ENCODE peak calls at places on chromosomes 13 and 19, in nine cellular contexts. W, O, H, F, Q, U, Z, M and G are unnamed samples.
A peak's percentile ranks its signal among the peaks of the same experiment; 100 is the strongest.

GRCh38 chr13:23609414-23610186 is 39.4 kb downstream of the TNFRSF19 start:
- DNase-seq in W (peak; percentile 40), O (no peak), H (peak; percentile 57), F (peak; percentile 28), Q (no peak), U (no peak), Z (peak; percentile 67), M (peak; percentile 27), G (no peak)

GRCh38 chr13:29513981-29514719 is 81.3 kb downstream of the SLC7A1 start:
- DNase-seq in W (no peak), O (no peak), H (no peak), F (no peak), Q (no peak), U (no peak), Z (no peak), M (no peak), G (no peak)

GRCh38 chr19:58252102-58252685 is 23.5 kb downstream of the ZNF544 start:
- DNase-seq in W (no peak), O (no peak), H (no peak), F (no peak), Q (peak; percentile 44), U (no peak), Z (no peak), M (no peak), G (no peak)

GRCh38 chr19:343451-343931 is 1.1 kb downstream of the MIER2 start:
- DNase-seq in W (no peak), O (no peak), H (no peak), F (no peak), Q (peak; percentile 44), U (peak; percentile 41), Z (peak; percentile 7), M (no peak), G (no peak)

GRCh38 chr13:112106467-112107141 is 39.7 kb downstream of the SOX1 start:
- DNase-seq in W (no peak), O (no peak), H (no peak), F (no peak), Q (no peak), U (no peak), Z (no peak), M (no peak), G (no peak)

GRCh38 chr19:2045501-2046045 is 5.5 kb downstream of the MKNK2 start:
- DNase-seq in W (no peak), O (no peak), H (no peak), F (no peak), Q (no peak), U (no peak), Z (no peak), M (peak; percentile 7), G (no peak)

GRCh38 chr19:11111117-11111770 is 22.0 kb downstream of the LDLR start:
- DNase-seq in W (no peak), O (no peak), H (no peak), F (no peak), Q (no peak), U (no peak), Z (no peak), M (no peak), G (no peak)

GRCh38 chr13:73835138-73835721 is 299.0 kb downstream of the KLF12 start:
- DNase-seq in W (no peak), O (no peak), H (no peak), F (no peak), Q (peak; percentile 61), U (peak; percentile 37), Z (peak; percentile 62), M (peak; percentile 52), G (peak; percentile 36)

GRCh38 chr19:18419699-18420460 is 682 bp downstream of the SSBP4 start:
- DNase-seq in W (no peak), O (no peak), H (peak; percentile 59), F (no peak), Q (no peak), U (no peak), Z (no peak), M (peak; percentile 55), G (peak; percentile 65)

GRCh38 chr13:107883561-107884175 is 331.7 kb downstream of the LIG4 start:
- DNase-seq in W (no peak), O (no peak), H (no peak), F (no peak), Q (peak; percentile 27), U (no peak), Z (peak; percentile 41), M (no peak), G (no peak)

GRCh38 chr19:57903298-57904174 is 12.9 kb downstream of the ZNF417 start:
- DNase-seq in W (no peak), O (no peak), H (no peak), F (no peak), Q (peak; percentile 24), U (peak; percentile 16), Z (peak; percentile 71), M (peak; percentile 11), G (no peak)

GRCh38 chr13:37163626-37164365 is 58.3 kb upstream of the CSNK1A1L start:
- DNase-seq in W (no peak), O (no peak), H (no peak), F (no peak), Q (no peak), U (no peak), Z (no peak), M (no peak), G (no peak)

DNA sequence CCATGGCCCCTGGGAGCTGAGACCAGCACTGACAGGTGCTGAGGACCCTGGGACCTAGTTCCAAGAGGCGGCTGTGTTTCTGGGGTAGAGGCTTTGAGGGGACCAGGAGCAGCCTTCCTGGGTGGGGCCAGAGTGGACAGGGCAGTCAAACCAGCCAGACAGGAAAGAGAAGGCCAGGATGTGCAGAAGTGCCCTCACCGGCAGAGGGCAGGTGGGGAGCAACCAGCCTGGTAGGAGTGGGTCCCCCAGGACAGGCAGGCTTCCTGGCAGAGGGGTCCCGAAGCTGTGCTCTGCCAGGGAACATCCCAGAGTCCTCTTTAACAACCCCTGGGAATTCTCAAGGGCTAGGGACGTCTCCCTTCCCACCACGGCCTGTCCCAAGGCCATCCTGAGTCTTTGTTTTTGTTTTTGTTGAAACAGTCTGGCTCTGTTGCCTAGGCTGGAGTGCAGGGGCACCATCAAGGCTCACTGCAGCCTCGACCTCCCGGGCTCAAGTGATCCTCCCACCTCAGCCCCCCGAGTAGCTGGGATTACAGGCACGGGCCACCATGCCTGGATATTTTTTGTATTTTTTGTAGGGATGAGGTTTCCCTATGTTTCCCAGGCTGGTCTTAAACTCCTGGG is 3.0 kb upstream of the HIPK4 start:
- DNase-seq in W (no peak), O (no peak), H (no peak), F (no peak), Q (peak; percentile 25), U (peak; percentile 37), Z (no peak), M (no peak), G (no peak)
- TF ChIP-seq CTCF in W (peak; percentile 24), O (no peak), H (no peak), F (no peak), Q (peak; percentile 36), U (no peak), Z (peak; percentile 43), M (peak; percentile 22), G (peak; percentile 20)

GRCh38 chr13:44054525-44054924 is 174.8 kb downstream of the LACC1 start:
- DNase-seq in W (no peak), O (no peak), H (no peak), F (no peak), Q (no peak), U (no peak), Z (no peak), M (no peak), G (no peak)

GRCh38 chr13:44051923-44052322 is 172.2 kb downstream of the LACC1 start:
- DNase-seq in W (no peak), O (no peak), H (no peak), F (no peak), Q (no peak), U (peak; percentile 12), Z (peak; percentile 12), M (no peak), G (no peak)

GRCh38 chr13:44051405-44051804 is 171.7 kb downstream of the LACC1 start:
- DNase-seq in W (no peak), O (no peak), H (no peak), F (no peak), Q (no peak), U (no peak), Z (no peak), M (no peak), G (no peak)

GRCh38 chr13:44050450-44051063 is 170.9 kb downstream of the LACC1 start:
- DNase-seq in W (peak; percentile 13), O (no peak), H (no peak), F (no peak), Q (peak; percentile 54), U (peak; percentile 22), Z (peak; percentile 54), M (peak; percentile 31), G (peak; percentile 20)

DNA sequence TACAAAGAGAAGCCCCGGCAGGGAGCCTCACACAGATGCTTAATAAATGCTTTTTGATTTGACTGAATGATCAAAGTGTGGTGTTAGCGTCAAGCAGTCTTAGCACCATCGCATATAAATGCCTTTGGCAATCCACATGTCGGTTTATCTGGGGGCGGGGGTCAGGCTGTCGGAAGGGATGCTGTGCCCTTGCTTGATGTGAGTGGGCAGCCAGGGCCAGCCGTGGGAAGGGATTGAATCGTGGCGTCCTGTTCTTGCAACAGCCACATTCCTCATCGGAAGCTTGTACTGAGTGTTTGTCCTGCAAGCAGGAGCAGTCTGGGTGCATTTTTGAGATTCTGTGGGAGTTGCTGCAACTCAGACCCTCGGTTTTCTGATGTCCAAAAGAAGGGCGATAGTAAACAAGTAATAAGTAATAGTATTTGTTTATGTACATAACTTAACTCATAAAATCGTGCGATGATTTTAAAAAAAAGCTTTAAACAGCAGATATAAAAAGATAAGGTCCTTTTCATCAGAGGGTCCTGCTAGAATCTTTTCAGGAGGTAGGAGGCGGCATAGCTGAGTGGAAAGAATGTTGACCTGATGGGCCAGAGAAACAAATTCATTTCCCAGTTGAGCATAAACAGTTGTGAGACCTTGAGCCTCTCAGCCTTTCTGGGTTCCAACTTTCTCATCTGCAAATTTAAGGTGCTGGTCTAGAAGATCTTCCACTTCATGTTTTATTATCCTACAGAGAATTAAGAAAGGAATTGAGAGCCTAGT is 173.3 kb downstream of the LACC1 start:
- DNase-seq in W (no peak), O (peak; percentile 44), H (peak; percentile 30), F (no peak), Q (no peak), U (no peak), Z (peak; percentile 78), M (no peak), G (no peak)
- TF ChIP-seq CTCF in W (peak; percentile 13), O (no peak), H (no peak), F (no peak), Q (no peak), U (no peak), Z (no peak), M (no peak), G (no peak)

GRCh38 chr19:36973021-36973843 is 57.1 kb downstream of the ZNF568 start:
- DNase-seq in W (peak; percentile 89), O (peak; percentile 80), H (peak; percentile 73), F (peak; percentile 89), Q (no peak), U (peak; percentile 11), Z (peak; percentile 74), M (peak; percentile 62), G (peak; percentile 79)
- TF ChIP-seq CTCF in W (peak; percentile 98), O (peak; percentile 94), H (peak; percentile 81), F (peak; percentile 78), Q (no peak), U (peak; percentile 26), Z (peak; percentile 80), M (peak; percentile 58), G (peak; percentile 31)

DNA sequence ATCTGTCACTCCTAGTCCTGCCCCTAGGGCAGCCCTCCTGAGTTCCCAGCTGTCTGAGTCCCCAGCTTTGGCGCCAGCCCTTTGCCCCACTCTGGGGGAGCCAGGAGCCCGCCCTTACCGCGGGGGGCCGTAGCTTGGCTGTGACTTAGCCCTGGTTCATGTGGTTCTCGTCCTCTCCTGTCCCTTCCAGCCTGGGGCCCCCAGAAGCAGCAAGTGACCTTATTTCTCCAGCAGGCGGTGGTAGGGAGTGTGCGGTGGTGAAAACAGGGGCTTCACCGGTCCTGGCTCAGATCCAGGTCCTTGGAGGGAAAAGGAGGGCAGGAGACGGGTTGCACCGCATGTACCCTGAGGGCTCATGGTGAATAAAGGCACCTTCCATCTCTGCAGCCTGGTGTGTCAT is 7.9 kb downstream of the GIPC3 start:
- DNase-seq in W (no peak), O (no peak), H (no peak), F (no peak), Q (no peak), U (no peak), Z (no peak), M (no peak), G (no peak)
- TF ChIP-seq CTCF in W (no peak), O (no peak), H (no peak), F (no peak), Q (no peak), U (no peak), Z (no peak), M (no peak), G (no peak)